ENCODE peak calls at places on chromosome 17, in seven cellular contexts. L is GM12878, U is A549, S is H1, A is HepG2, V is K562, R is HCT116. Z is an unnamed sample. For H3K4me1, the result is how much of the 10 kb centered on the place peaks cover.

GRCh38 chr17:81558941-81559806 is 7.0 kb upstream of the FAAP100 start:
- DNase-seq in L (no peak), U (peak), S (no peak), A (no peak), V (no peak), R (no peak), Z (no peak)

GRCh38 chr17:61837175-61838051 is 25.9 kb downstream of the BRIP1 start:
- DNase-seq in L (peak), U (peak), S (no peak), A (peak), V (peak), R (peak), Z (peak)

GRCh38 chr17:31074772-31075538 is 19.8 kb upstream of the NF1 start:
- DNase-seq in L (no peak), U (peak), S (peak), A (no peak), V (no peak), R (no peak), Z (no peak)

GRCh38 chr17:50214986-50215730 is 13.7 kb upstream of the COL1A1 start:
- DNase-seq in L (no peak), U (no peak), S (no peak), A (no peak), V (no peak), R (no peak), Z (no peak)

GRCh38 chr17:48529191-48529979 is 1.4 kb downstream of the HOXB1 start:
- DNase-seq in L (no peak), U (no peak), S (no peak), A (no peak), V (no peak), R (no peak), Z (no peak)

GRCh38 chr17:79607941-79608728 is 2.7 kb downstream of the RBFOX3 start:
- DNase-seq in L (no peak), U (peak), S (peak), A (no peak), V (peak), R (peak), Z (peak)

GRCh38 chr17:76678330-76678729 is 32.4 kb downstream of the MXRA7 start:
- DNase-seq in L (no peak), U (no peak), S (no peak), A (no peak), V (no peak), R (no peak), Z (no peak)

GRCh38 chr17:47785538-47786123 is 36.0 kb downstream of the OSBPL7 start:
- DNase-seq in L (no peak), U (no peak), S (peak), A (peak), V (peak), R (no peak), Z (peak)

GRCh38 chr17:75524971-75525805 is at the start of gene LLGL2:
- DNase-seq in L (no peak), U (peak), S (peak), A (peak), V (peak), R (peak), Z (peak)
- TF ChIP-seq POLR2A in L (peak), U (peak), S (no peak), A (no peak), V (peak), R (peak), Z (no peak)

DNA sequence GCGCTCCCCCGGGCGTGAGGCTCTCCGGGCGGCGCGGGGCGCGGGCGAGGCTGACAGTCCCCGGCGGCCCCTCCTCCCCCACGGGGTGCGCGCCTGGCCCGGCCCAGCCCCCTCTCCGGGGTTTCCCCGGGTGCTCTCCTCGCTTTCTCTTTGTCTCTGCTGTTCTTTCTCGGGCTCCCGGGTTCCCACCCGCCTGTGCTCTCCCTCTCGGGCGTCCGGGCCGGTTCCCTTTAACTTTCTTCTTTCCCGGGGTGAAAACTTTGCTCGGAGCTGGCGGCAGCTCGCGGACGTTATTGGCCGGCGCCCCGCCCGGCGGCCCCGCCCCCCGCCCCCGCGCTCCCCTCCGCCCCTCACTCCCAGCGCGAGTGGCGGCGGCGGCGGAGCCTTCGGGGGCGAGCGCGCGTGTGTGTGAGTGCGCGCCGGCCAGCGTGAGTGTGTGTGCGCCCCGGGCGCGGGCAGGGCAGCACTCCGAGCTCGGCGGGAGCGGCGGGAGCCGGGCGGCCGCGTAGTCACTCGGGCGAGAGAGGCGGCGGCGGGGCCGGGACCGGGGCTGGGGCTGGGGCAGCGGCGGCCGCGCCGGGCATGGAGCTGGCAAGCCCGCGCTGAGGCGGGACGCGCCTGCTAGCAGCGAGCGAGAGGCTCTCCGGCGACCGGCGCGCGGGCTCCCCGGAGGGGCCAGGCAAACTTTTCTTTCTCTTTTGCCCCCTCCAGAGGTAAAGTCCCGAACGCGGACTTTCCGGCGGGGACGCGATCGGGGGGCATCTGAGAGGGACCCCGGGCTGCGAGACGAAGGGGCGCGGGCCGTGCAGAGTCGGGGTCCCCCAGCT is at the start of gene NTN1:
- DNase-seq in L (no peak), U (no peak), S (peak), A (no peak), V (peak), R (no peak), Z (no peak)
- TF ChIP-seq MAX in L (no peak), U (no peak), S (no peak), A (no peak), V (no peak), R (no peak), Z (no peak)

GRCh38 chr17:67605259-67605912 is 112.3 kb upstream of the NOL11 start:
- DNase-seq in L (no peak), U (no peak), S (no peak), A (no peak), V (no peak), R (no peak), Z (no peak)

GRCh38 chr17:67608691-67609090 is 109.0 kb upstream of the NOL11 start:
- DNase-seq in L (no peak), U (no peak), S (no peak), A (no peak), V (no peak), R (no peak), Z (peak)

GRCh38 chr17:67606471-67606870 is 111.3 kb upstream of the NOL11 start:
- DNase-seq in L (no peak), U (no peak), S (no peak), A (no peak), V (no peak), R (no peak), Z (peak)

GRCh38 chr17:67610061-67610460 is 107.7 kb upstream of the NOL11 start:
- DNase-seq in L (no peak), U (no peak), S (no peak), A (no peak), V (no peak), R (no peak), Z (no peak)

GRCh38 chr17:67606896-67607604 is 110.7 kb upstream of the NOL11 start:
- DNase-seq in L (no peak), U (no peak), S (no peak), A (no peak), V (no peak), R (no peak), Z (peak)
- H3K4me1 ChIP-seq in L (under half), U (under half), S (under half), A (under half), V (under half), R (under half), Z (under half)

GRCh38 chr17:77882040-77882439 is 76.5 kb upstream of the TNRC6C start:
- DNase-seq in L (no peak), U (no peak), S (no peak), A (no peak), V (no peak), R (no peak), Z (no peak)
- TF ChIP-seq POLR2A in L (no peak), U (no peak), S (no peak), A (no peak), V (no peak), R (no peak), Z (no peak)

GRCh38 chr17:34764716-34765115 is 185.3 kb downstream of the TMEM132E start:
- DNase-seq in L (no peak), U (no peak), S (no peak), A (no peak), V (no peak), R (no peak), Z (no peak)
- TF ChIP-seq MAX in L (no peak), U (no peak), S (no peak), A (no peak), V (no peak), R (no peak), Z (no peak)

DNA sequence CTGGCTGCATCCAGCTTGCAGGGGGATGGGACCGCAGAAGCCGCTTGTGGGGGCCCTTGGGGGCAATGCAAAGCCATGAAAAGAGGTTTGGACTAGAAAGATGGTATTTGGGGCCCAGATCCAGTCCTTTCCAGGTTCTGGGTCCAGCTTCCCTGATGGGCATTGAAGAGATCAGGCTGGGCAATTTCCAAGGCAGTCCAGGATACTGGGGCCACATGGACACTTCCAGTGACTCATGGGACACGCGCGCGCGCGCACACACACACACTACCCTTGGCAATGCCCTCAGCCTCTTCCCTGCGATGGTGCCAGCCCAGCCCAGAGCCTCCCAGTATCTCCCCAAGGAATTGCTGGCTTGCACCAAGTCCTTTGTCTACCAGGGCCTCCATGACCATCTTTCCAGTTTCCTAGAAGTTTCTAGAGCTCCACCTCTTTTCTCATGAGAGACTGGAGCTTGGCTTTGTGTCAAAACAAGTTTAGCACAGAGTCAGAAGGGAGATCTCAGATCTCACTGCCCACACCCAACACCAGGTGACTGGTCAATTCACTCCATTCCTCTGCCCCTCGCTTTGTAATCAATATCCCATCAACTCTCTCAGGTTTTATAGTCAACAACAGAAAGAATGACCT is 44.3 kb downstream of the WNT3 start:
- DNase-seq in L (no peak), U (peak), S (no peak), A (no peak), V (no peak), R (no peak), Z (no peak)
- H3K4me1 ChIP-seq in L (under half), U (under half), S (under half), A (half or more), V (half or more), R (half or more), Z (under half)

GRCh38 chr17:38702900-38703741 is 2.0 kb upstream of the MLLT6 start:
- DNase-seq in L (no peak), U (no peak), S (no peak), A (no peak), V (peak), R (no peak), Z (no peak)

GRCh38 chr17:38702166-38702899 is 2.7 kb upstream of the MLLT6 start:
- DNase-seq in L (no peak), U (peak), S (peak), A (peak), V (peak), R (peak), Z (peak)

GRCh38 chr17:38705523-38705802 is 390 bp downstream of the MLLT6 start:
- DNase-seq in L (no peak), U (no peak), S (no peak), A (no peak), V (no peak), R (no peak), Z (no peak)

GRCh38 chr17:38704645-38705522 is at the start of gene MLLT6:
- DNase-seq in L (no peak), U (peak), S (no peak), A (peak), V (peak), R (no peak), Z (peak)

GRCh38 chr17:38703742-38704644 is 1.1 kb upstream of the MLLT6 start:
- DNase-seq in L (no peak), U (no peak), S (peak), A (peak), V (peak), R (peak), Z (peak)
- TF ChIP-seq POLR2A in L (peak), U (no peak), S (no peak), A (peak), V (peak), R (peak), Z (no peak)

GRCh38 chr17:16417896-16418683 is 2.7 kb downstream of the TRPV2 start:
- DNase-seq in L (no peak), U (no peak), S (no peak), A (no peak), V (peak), R (no peak), Z (no peak)

GRCh38 chr17:16418684-16419066 is 3.3 kb downstream of the TRPV2 start:
- DNase-seq in L (no peak), U (no peak), S (no peak), A (no peak), V (no peak), R (no peak), Z (no peak)

GRCh38 chr17:16417399-16417798 is 2.0 kb downstream of the TRPV2 start:
- DNase-seq in L (no peak), U (no peak), S (no peak), A (no peak), V (peak), R (no peak), Z (no peak)

GRCh38 chr17:16419074-16419928 is 3.9 kb downstream of the TRPV2 start:
- DNase-seq in L (peak), U (peak), S (no peak), A (peak), V (peak), R (no peak), Z (peak)

DNA sequence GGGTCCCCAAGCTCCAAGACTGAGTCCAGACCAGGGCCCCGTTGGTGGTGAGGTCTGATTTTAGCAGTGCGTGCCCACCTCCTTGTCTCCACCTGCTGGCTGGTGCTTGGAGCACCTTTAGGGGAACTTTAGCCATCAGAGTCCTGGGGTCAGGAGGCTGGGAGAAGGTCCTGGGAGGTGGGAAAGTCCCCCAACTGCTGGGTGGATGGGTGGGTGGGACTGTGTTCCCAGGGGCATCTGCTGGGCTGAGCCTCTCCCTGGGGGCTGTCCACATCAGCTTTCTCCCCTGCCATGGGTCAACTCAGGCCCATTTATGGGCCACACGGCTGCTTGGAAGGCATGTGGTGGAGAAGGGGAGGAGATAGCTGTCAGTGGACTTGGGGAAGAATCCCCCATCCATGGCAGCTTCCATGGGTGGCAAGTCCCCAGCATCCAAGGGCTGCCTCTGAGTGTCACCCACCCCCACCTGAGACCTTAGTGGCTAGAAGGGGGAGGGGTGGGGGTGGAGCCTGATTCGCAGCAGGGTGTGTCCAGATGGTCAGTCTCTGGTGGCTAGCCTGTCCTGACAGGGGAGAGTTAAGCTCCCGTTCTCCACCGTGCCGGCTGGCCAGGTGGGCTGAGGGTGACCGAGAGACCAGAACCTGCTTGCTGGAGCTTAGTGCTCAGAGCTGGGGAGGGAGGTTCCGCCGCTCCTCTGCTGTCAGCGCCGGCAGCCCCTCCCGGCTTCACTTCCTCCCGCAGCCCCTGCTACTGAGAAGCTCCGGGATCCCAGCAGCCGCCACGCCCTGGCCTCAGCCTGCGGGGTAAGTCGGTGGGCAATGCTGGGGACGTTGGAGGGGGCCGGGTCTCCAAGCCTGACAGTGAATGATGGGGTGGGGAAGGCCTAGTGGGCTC is at the start of gene TRPV2:
- DNase-seq in L (peak), U (peak), S (peak), A (peak), V (peak), R (no peak), Z (no peak)
- TF ChIP-seq MAX in L (no peak), U (no peak), S (no peak), A (peak), V (no peak), R (no peak), Z (no peak)

DNA sequence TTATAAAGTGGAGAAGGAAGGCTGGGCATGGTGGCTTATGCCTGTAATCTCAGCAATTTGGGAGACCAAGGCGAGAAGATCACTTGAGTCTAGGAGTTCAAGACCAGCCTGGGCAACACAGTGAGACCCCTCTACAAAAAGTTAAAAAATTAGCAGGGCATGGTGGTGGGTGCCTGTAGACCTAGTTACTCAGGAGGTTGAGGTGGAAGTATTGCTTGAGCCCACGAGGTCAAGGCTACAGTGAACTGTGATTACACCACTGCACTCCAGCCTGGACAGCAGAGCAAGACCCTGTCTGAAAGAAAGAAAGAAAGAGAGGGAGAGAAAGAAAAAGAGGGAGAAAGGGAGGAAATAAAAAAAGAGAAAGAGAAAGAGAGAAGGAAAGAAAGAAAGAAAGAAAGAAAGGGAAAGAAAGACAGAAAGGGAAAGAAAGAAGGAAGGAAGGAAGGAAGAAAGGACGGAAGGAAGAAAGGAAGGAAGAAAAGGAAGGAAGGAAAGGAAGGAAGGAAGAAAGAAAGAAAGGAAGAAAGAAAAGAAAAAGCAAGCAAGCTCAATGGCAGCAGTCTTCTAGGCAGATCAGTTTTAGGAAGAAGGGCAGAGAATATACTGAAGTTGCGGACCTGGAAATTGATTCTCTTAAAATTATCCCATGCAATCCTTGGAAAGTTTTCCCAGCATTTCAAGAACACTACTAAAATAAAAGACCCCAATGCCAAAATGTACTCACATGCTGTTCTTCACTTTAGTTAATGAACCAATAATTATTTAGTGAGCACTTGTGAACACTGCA is 53.0 kb downstream of the IKZF3 start:
- DNase-seq in L (no peak), U (no peak), S (no peak), A (no peak), V (no peak), R (no peak), Z (no peak)
- H3K4me1 ChIP-seq in L (under half), U (under half), S (under half), A (under half), V (under half), R (under half), Z (under half)

DNA sequence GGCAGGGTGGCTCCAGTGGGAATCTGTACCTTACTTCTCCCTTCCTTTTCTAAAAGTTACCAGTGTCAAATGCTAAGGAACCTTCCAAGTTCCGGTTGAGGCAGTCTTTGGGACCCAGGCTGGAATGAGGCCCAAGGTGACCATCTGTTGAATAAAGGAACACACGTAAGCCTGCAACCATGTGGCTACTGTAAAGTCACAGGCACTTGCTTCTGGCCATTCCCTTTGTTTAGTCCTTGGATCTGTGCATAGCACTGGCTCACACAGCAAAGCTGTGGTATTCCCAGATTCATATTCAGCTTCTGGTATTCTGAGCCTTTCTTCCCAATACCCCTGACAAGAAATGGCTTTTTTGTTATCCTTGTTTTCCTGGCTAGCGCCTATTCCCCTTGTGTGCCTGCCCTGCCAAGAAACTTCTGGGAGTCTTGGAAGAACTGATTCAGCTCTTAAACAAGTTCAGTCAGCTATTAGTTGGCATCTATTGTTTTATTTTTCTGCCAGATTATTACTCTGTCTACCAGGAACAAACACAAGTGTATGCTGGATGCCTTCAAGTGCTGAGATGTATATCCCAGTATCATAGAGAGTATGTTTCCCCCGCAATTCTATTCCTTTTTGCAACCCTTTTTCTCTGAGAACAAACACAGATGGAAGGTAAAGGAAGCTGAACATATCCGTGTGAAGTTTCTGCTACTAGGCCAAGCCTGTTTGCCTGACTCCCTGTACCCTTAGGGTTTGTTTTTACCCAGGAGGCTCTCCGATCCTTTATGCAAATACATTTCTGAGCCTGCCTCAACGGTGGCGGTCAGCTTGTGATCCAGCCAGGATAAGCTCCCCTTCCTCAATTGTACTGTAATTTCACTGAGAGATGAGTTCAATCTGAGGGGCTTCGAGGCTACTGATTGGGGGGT is 13.2 kb downstream of the TMEM238L start:
- DNase-seq in L (no peak), U (no peak), S (no peak), A (no peak), V (peak), R (no peak), Z (no peak)
- TF ChIP-seq POLR2A in L (no peak), U (no peak), S (peak), A (peak), V (peak), R (no peak), Z (no peak)

Z was measured in endothelial cell of umbilical vein.